ENCODE peak calls at places on chromosomes 13 and 19, in four cellular contexts. D is activated T-cell treated with anti-CD3 and anti-CD28 coated beads for 1 hour, B is smooth muscle cell of the brain vasculature, O is uterus. W is an unnamed sample.

GRCh38 chr13:32257649-32258048 is 57.5 kb downstream of the ZAR1L start:
- DNase-seq in D (no peak), B (no peak), O (no peak), W (no peak)

GRCh38 chr13:113126265-113127150 is 3.9 kb downstream of the F10 start:
- DNase-seq in D (no peak), B (no peak), O (no peak), W (no peak)

GRCh38 chr13:110433014-110433413 is 125.9 kb downstream of the COL4A2 start:
- DNase-seq in D (no peak), B (peak), O (no peak), W (no peak)

GRCh38 chr19:518292-519231 is 11.3 kb downstream of the TPGS1 start:
- DNase-seq in D (peak), B (no peak), O (peak), W (no peak)

GRCh38 chr13:108812165-108812564 is 182.8 kb downstream of the MYO16 start:
- DNase-seq in D (no peak), B (no peak), O (no peak), W (no peak)

GRCh38 chr13:110331362-110331761 is 24.3 kb downstream of the COL4A2 start:
- DNase-seq in D (no peak), B (no peak), O (no peak), W (no peak)

GRCh38 chr19:35755550-35756371 is 1.1 kb downstream of the HSPB6 start:
- DNase-seq in D (peak), B (no peak), O (peak), W (peak)

GRCh38 chr19:2983351-2984195 is 6.2 kb downstream of the TLE6 start:
- DNase-seq in D (no peak), B (peak), O (peak), W (peak)

GRCh38 chr13:45447050-45447661 is 17.6 kb upstream of the COG3 start:
- DNase-seq in D (no peak), B (no peak), O (no peak), W (no peak)

GRCh38 chr13:111398715-111399299 is 78.4 kb downstream of the TEX29 start:
- DNase-seq in D (no peak), B (no peak), O (no peak), W (no peak)

GRCh38 chr19:23436318-23436717 is 41.0 kb upstream of the ZNF91 start:
- DNase-seq in D (no peak), B (no peak), O (no peak), W (no peak)

GRCh38 chr19:56294557-56294956 is 20.1 kb downstream of the ZSCAN5A start:
- DNase-seq in D (no peak), B (no peak), O (no peak), W (no peak)

GRCh38 chr19:12140545-12141404 is 625 bp upstream of the ZNF20 start:
- DNase-seq in D (peak), B (no peak), O (peak), W (peak)

GRCh38 chr13:41463823-41464602 is 6.7 kb downstream of the RGCC start:
- DNase-seq in D (peak), B (no peak), O (no peak), W (no peak)

GRCh38 chr13:109790951-109791605 is 4.7 kb upstream of the IRS2 start:
- DNase-seq in D (no peak), B (no peak), O (no peak), W (no peak)

GRCh38 chr19:48372904-48373303 is 8.7 kb downstream of the SYNGR4 start:
- DNase-seq in D (no peak), B (no peak), O (no peak), W (no peak)

GRCh38 chr19:45716314-45717130 is 14.2 kb downstream of the FBXO46 start:
- DNase-seq in D (no peak), B (no peak), O (no peak), W (peak)

GRCh38 chr13:91106565-91106964 is 240.9 kb upstream of the MIR17HG start:
- DNase-seq in D (no peak), B (no peak), O (no peak), W (no peak)

GRCh38 chr13:113040597-113041292 is 64.8 kb upstream of the F7 start:
- DNase-seq in D (no peak), B (no peak), O (no peak), W (no peak)

GRCh38 chr13:111516712-111517640 is 196.5 kb downstream of the TEX29 start:
- DNase-seq in D (no peak), B (no peak), O (no peak), W (no peak)

GRCh38 chr13:19984430-19985218 is 26.1 kb downstream of the ZMYM2 start:
- DNase-seq in D (no peak), B (no peak), O (no peak), W (no peak)

GRCh38 chr13:76937416-76937815 is 10.9 kb upstream of the ACOD1 start:
- DNase-seq in D (no peak), B (peak), O (no peak), W (no peak)

GRCh38 chr13:22064854-22065646 is 394.2 kb downstream of the FGF9 start:
- DNase-seq in D (no peak), B (no peak), O (no peak), W (no peak)

GRCh38 chr13:44573790-44574465 is 2.2 kb downstream of the TSC22D1 start:
- DNase-seq in D (no peak), B (no peak), O (no peak), W (no peak)